ENCODE peak calls at places on chromosomes 13 and 19, in five cellular contexts. One of them, this sample, is unnamed.

GRCh38 chr19:6680141-6680540 is 10.2 kb upstream of the TNFSF14 start:
- DNase-seq in nephron progenitor cell: no peak
- DNase-seq in brain microvascular endothelial cell: no peak
- DNase-seq in testis: no peak
- DNase-seq in NCI-H2081: no peak
- DNase-seq in this sample: no peak

GRCh38 chr19:7679017-7679720 is 1.5 kb upstream of the TRAPPC5 start:
- DNase-seq in nephron progenitor cell: no peak
- DNase-seq in brain microvascular endothelial cell: no peak
- DNase-seq in testis: peak
- DNase-seq in NCI-H2081: peak
- DNase-seq in this sample: peak

GRCh38 chr19:43439183-43440063 is 24.7 kb downstream of the TEX101 start:
- DNase-seq in nephron progenitor cell: no peak
- DNase-seq in brain microvascular endothelial cell: no peak
- DNase-seq in testis: no peak
- DNase-seq in NCI-H2081: no peak
- DNase-seq in this sample: no peak

GRCh38 chr19:56491399-56491798 is 14.3 kb upstream of the ZNF667 start:
- DNase-seq in nephron progenitor cell: no peak
- DNase-seq in brain microvascular endothelial cell: peak
- DNase-seq in testis: no peak
- DNase-seq in NCI-H2081: no peak
- DNase-seq in this sample: no peak

GRCh38 chr13:29520671-29521070 is 74.8 kb downstream of the SLC7A1 start:
- DNase-seq in nephron progenitor cell: no peak
- DNase-seq in brain microvascular endothelial cell: peak
- DNase-seq in testis: no peak
- DNase-seq in NCI-H2081: no peak
- DNase-seq in this sample: no peak

GRCh38 chr13:64397699-64398098 is 2832.4 kb downstream of the PCDH9 start:
- DNase-seq in nephron progenitor cell: no peak
- DNase-seq in brain microvascular endothelial cell: peak
- DNase-seq in testis: no peak
- DNase-seq in NCI-H2081: no peak
- DNase-seq in this sample: no peak

GRCh38 chr19:10961763-10962536 is 1.1 kb downstream of the SMARCA4 start:
- DNase-seq in nephron progenitor cell: no peak
- DNase-seq in brain microvascular endothelial cell: no peak
- DNase-seq in testis: no peak
- DNase-seq in NCI-H2081: no peak
- DNase-seq in this sample: no peak

GRCh38 chr19:54875506-54875905 is 1.5 kb downstream of the FCAR start:
- DNase-seq in nephron progenitor cell: no peak
- DNase-seq in brain microvascular endothelial cell: no peak
- DNase-seq in testis: no peak
- DNase-seq in NCI-H2081: no peak
- DNase-seq in this sample: no peak

GRCh38 chr13:112983428-112984196 is 14.6 kb downstream of the MCF2L start:
- DNase-seq in nephron progenitor cell: no peak
- DNase-seq in brain microvascular endothelial cell: no peak
- DNase-seq in testis: peak
- DNase-seq in NCI-H2081: no peak
- DNase-seq in this sample: no peak

GRCh38 chr13:69935043-69935442 is 172.6 kb upstream of the ATXN8OS start:
- DNase-seq in nephron progenitor cell: no peak
- DNase-seq in brain microvascular endothelial cell: no peak
- DNase-seq in testis: no peak
- DNase-seq in NCI-H2081: no peak
- DNase-seq in this sample: no peak

GRCh38 chr13:102693781-102694180 is 1.1 kb downstream of the METTL21C start:
- DNase-seq in nephron progenitor cell: no peak
- DNase-seq in brain microvascular endothelial cell: no peak
- DNase-seq in testis: no peak
- DNase-seq in NCI-H2081: no peak
- DNase-seq in this sample: no peak

GRCh38 chr13:49248433-49249002 is 793 bp downstream of the CDADC1 start:
- DNase-seq in nephron progenitor cell: no peak
- DNase-seq in brain microvascular endothelial cell: peak
- DNase-seq in testis: no peak
- DNase-seq in NCI-H2081: no peak
- DNase-seq in this sample: peak

GRCh38 chr19:45455707-45456499 is 11.9 kb upstream of the FOSB start:
- DNase-seq in nephron progenitor cell: peak
- DNase-seq in brain microvascular endothelial cell: peak
- DNase-seq in testis: peak
- DNase-seq in NCI-H2081: peak
- DNase-seq in this sample: peak

GRCh38 chr13:109881347-109881725 is 95.0 kb upstream of the IRS2 start:
- DNase-seq in nephron progenitor cell: no peak
- DNase-seq in brain microvascular endothelial cell: no peak
- DNase-seq in testis: no peak
- DNase-seq in NCI-H2081: no peak
- DNase-seq in this sample: no peak

GRCh38 chr19:5949792-5950305 is 28.1 kb downstream of the RANBP3 start:
- DNase-seq in nephron progenitor cell: no peak
- DNase-seq in brain microvascular endothelial cell: no peak
- DNase-seq in testis: no peak
- DNase-seq in NCI-H2081: peak
- DNase-seq in this sample: no peak

GRCh38 chr19:28482221-28482620 is 730.7 kb downstream of the UQCRFS1 start:
- DNase-seq in nephron progenitor cell: no peak
- DNase-seq in brain microvascular endothelial cell: no peak
- DNase-seq in testis: no peak
- DNase-seq in NCI-H2081: no peak
- DNase-seq in this sample: no peak

GRCh38 chr19:49355890-49356289 is 6.3 kb downstream of the TEAD2 start:
- DNase-seq in nephron progenitor cell: no peak
- DNase-seq in brain microvascular endothelial cell: no peak
- DNase-seq in testis: no peak
- DNase-seq in NCI-H2081: no peak
- DNase-seq in this sample: no peak

GRCh38 chr19:45140144-45140503 is 20.7 kb downstream of the NKPD1 start:
- DNase-seq in nephron progenitor cell: no peak
- DNase-seq in brain microvascular endothelial cell: no peak
- DNase-seq in testis: no peak
- DNase-seq in NCI-H2081: no peak
- DNase-seq in this sample: no peak

GRCh38 chr19:8145969-8146368 is 3.4 kb downstream of the FBN3 start:
- DNase-seq in nephron progenitor cell: no peak
- DNase-seq in brain microvascular endothelial cell: no peak
- DNase-seq in testis: no peak
- DNase-seq in NCI-H2081: no peak
- DNase-seq in this sample: no peak

GRCh38 chr19:43331435-43332010 is 22.0 kb upstream of the CD177 start:
- DNase-seq in nephron progenitor cell: no peak
- DNase-seq in brain microvascular endothelial cell: no peak
- DNase-seq in testis: no peak
- DNase-seq in NCI-H2081: no peak
- DNase-seq in this sample: peak

GRCh38 chr19:23283925-23284324 is 33.7 kb upstream of the ZNF724 start:
- DNase-seq in nephron progenitor cell: peak
- DNase-seq in brain microvascular endothelial cell: peak
- DNase-seq in testis: peak
- DNase-seq in NCI-H2081: peak
- DNase-seq in this sample: peak

GRCh38 chr19:14407889-14408640 is 11.1 kb downstream of the DDX39A start:
- DNase-seq in nephron progenitor cell: no peak
- DNase-seq in brain microvascular endothelial cell: no peak
- DNase-seq in testis: no peak
- DNase-seq in NCI-H2081: no peak
- DNase-seq in this sample: no peak

This sample was measured in cerebellar cortex.